ENCODE peak calls at places on chromosomes 13 and 19, in four cellular contexts. B is kidney glomerular epithelial cell, X is nephron progenitor cell, V is foreskin fibroblast. J is an unnamed sample.

GRCh38 chr13:25973085-25973484 is 78.7 kb downstream of the SHISA2 start:
- DNase-seq in B (no peak), X (peak), V (no peak), J (no peak)

GRCh38 chr13:23778879-23779278 is 110.3 kb downstream of the MIPEP start:
- DNase-seq in B (no peak), X (no peak), V (peak), J (no peak)

GRCh38 chr19:23415034-23415433 is 19.8 kb upstream of the ZNF91 start:
- DNase-seq in B (no peak), X (peak), V (no peak), J (no peak)

GRCh38 chr13:43258771-43259170 is 235.4 kb downstream of the DNAJC15 start:
- DNase-seq in B (no peak), X (no peak), V (peak), J (no peak)

GRCh38 chr13:110266431-110266809 is 40.5 kb downstream of the COL4A1 start:
- DNase-seq in B (no peak), X (no peak), V (no peak), J (no peak)

GRCh38 chr19:4390017-4390861 is 10.1 kb downstream of the SH3GL1 start:
- DNase-seq in B (no peak), X (peak), V (peak), J (no peak)

GRCh38 chr19:5035817-5036732 is 67.2 kb downstream of the KDM4B start:
- DNase-seq in B (no peak), X (no peak), V (peak), J (no peak)

GRCh38 chr13:25691654-25692053 is 319.9 kb downstream of the ATP8A2 start:
- DNase-seq in B (no peak), X (no peak), V (no peak), J (no peak)

GRCh38 chr13:36986462-36987240 is 12.5 kb downstream of the ALG5 start:
- DNase-seq in B (peak), X (no peak), V (peak), J (no peak)

GRCh38 chr19:28313633-28314032 is 899.3 kb downstream of the UQCRFS1 start:
- DNase-seq in B (peak), X (no peak), V (peak), J (peak)

GRCh38 chr19:32676895-32677359 is 1.3 kb downstream of the RGS9BP start:
- DNase-seq in B (no peak), X (peak), V (no peak), J (no peak)

GRCh38 chr13:31452525-31452924 is 252.8 kb downstream of the B3GLCT start:
- DNase-seq in B (no peak), X (no peak), V (no peak), J (no peak)

GRCh38 chr19:40246292-40247073 is 20.0 kb upstream of the CCNP start:
- DNase-seq in B (no peak), X (no peak), V (no peak), J (no peak)

GRCh38 chr13:111905609-111905945 is 161.4 kb upstream of the SOX1 start:
- DNase-seq in B (no peak), X (no peak), V (no peak), J (no peak)

GRCh38 chr13:64453831-64454230 is 2776.3 kb downstream of the PCDH9 start:
- DNase-seq in B (no peak), X (no peak), V (peak), J (no peak)

GRCh38 chr13:74174810-74175209 is 40.6 kb upstream of the KLF12 start:
- DNase-seq in B (no peak), X (no peak), V (no peak), J (no peak)

GRCh38 chr19:54517483-54517882 is 14.9 kb downstream of the LAIR2 start:
- DNase-seq in B (peak), X (peak), V (peak), J (peak)

GRCh38 chr13:75985132-75985531 is 349.0 kb downstream of the LMO7 start:
- DNase-seq in B (no peak), X (no peak), V (no peak), J (no peak)

GRCh38 chr19:17805427-17805826 is 10.5 kb downstream of the B3GNT3 start:
- DNase-seq in B (no peak), X (no peak), V (no peak), J (no peak)

GRCh38 chr13:112067871-112068305 is 939 bp downstream of the SOX1 start:
- DNase-seq in B (no peak), X (peak), V (no peak), J (peak)

GRCh38 chr13:71618154-71618553 is 248.8 kb downstream of the DACH1 start:
- DNase-seq in B (no peak), X (no peak), V (peak), J (no peak)

GRCh38 chr13:113023694-113024430 is 54.8 kb downstream of the MCF2L start:
- DNase-seq in B (no peak), X (no peak), V (no peak), J (no peak)

GRCh38 chr19:57192064-57192395 is 730 bp downstream of the ZNF264 start:
- DNase-seq in B (no peak), X (peak), V (peak), J (no peak)

GRCh38 chr13:72535076-72535475 is 192.4 kb downstream of the MZT1 start:
- DNase-seq in B (no peak), X (no peak), V (no peak), J (no peak)

GRCh38 chr13:79869326-79869725 is 388.4 kb downstream of the NDFIP2 start:
- DNase-seq in B (peak), X (no peak), V (no peak), J (no peak)

GRCh38 chr19:40348961-40349507 is 539 bp downstream of the PLD3 start:
- DNase-seq in B (no peak), X (no peak), V (peak), J (no peak)

GRCh38 chr19:8423821-8424223 is 10.7 kb downstream of the MARCHF2 start:
- DNase-seq in B (peak), X (peak), V (peak), J (peak)

GRCh38 chr19:3151563-3152430 is 16.0 kb downstream of the GNA15 start:
- DNase-seq in B (no peak), X (no peak), V (no peak), J (no peak)

GRCh38 chr13:109113427-109113826 is 484.0 kb downstream of the MYO16 start:
- DNase-seq in B (no peak), X (no peak), V (no peak), J (no peak)

GRCh38 chr19:32201211-32201610 is 144.2 kb upstream of the ZNF507 start:
- DNase-seq in B (no peak), X (no peak), V (no peak), J (no peak)

GRCh38 chr19:41844601-41845000 is at the start of gene LYPD4:
- DNase-seq in B (no peak), X (no peak), V (no peak), J (no peak)